ENCODE peak calls at places on chromosomes 12 and 14, in four cellular contexts. K is GM12878, R is K562, D is IMR-90. F is an unnamed sample.
A peak's percentile ranks its signal among the peaks of the same experiment; 100 is the strongest.

GRCh38 chr12:113942209-113942608 is 23.9 kb downstream of the RBM19 start:
- DNase-seq in K (no peak), R (no peak), D (no peak), F (no peak)

GRCh38 chr12:64229240-64229639 is 7.1 kb upstream of the KICS2 start:
- DNase-seq in K (no peak), R (no peak), D (no peak), F (no peak)

GRCh38 chr12:121831571-121832235 is 27.0 kb downstream of the HPD start:
- DNase-seq in K (no peak), R (no peak), D (no peak), F (no peak)

GRCh38 chr12:21819678-21820077 is 45.2 kb upstream of the KCNJ8 start:
- DNase-seq in K (no peak), R (no peak), D (no peak), F (no peak)

GRCh38 chr14:101109347-101109638 is 205.8 kb upstream of the RTL1 start:
- DNase-seq in K (no peak), R (no peak), D (no peak), F (no peak)

GRCh38 chr12:121793501-121793835 is at the start of gene RHOF:
- DNase-seq in K (no peak), R (no peak), D (no peak), F (no peak)

GRCh38 chr12:69059465-69060457 is 126.8 kb upstream of the CPM start:
- DNase-seq in K (no peak), R (no peak), D (peak; percentile 96), F (peak; percentile 47)

GRCh38 chr12:6061661-6062060 is 62.8 kb downstream of the VWF start:
- DNase-seq in K (no peak), R (no peak), D (peak; percentile 70), F (no peak)

GRCh38 chr14:46580941-46581671 is 70.5 kb downstream of the RPL10L start:
- DNase-seq in K (no peak), R (no peak), D (no peak), F (peak; percentile 67)

GRCh38 chr12:120252071-120252906 is 13.2 kb downstream of the PXN start:
- DNase-seq in K (no peak), R (no peak), D (no peak), F (no peak)

GRCh38 chr14:51020024-51020710 is 74.7 kb downstream of the TRIM9 start:
- DNase-seq in K (no peak), R (no peak), D (no peak), F (no peak)

GRCh38 chr14:100336618-100337530 is 13.7 kb downstream of the SLC25A47 start:
- DNase-seq in K (no peak), R (no peak), D (no peak), F (no peak)

GRCh38 chr14:38224328-38224727 is 16.6 kb downstream of the SSTR1 start:
- DNase-seq in K (no peak), R (no peak), D (no peak), F (no peak)

GRCh38 chr12:73445658-73446324 is 1091.8 kb upstream of the ATXN7L3B start:
- DNase-seq in K (no peak), R (no peak), D (no peak), F (no peak)

GRCh38 chr14:70086685-70087379 is 101.9 kb downstream of the SLC8A3 start:
- DNase-seq in K (no peak), R (peak; percentile 19), D (peak; percentile 54), F (no peak)

GRCh38 chr12:122368361-122369073 is 54.0 kb downstream of the CLIP1 start:
- DNase-seq in K (no peak), R (peak; percentile 19), D (peak; percentile 81), F (no peak)

GRCh38 chr12:90449611-90450010 is 505.4 kb downstream of the CCER1 start:
- DNase-seq in K (no peak), R (no peak), D (no peak), F (no peak)

DNA sequence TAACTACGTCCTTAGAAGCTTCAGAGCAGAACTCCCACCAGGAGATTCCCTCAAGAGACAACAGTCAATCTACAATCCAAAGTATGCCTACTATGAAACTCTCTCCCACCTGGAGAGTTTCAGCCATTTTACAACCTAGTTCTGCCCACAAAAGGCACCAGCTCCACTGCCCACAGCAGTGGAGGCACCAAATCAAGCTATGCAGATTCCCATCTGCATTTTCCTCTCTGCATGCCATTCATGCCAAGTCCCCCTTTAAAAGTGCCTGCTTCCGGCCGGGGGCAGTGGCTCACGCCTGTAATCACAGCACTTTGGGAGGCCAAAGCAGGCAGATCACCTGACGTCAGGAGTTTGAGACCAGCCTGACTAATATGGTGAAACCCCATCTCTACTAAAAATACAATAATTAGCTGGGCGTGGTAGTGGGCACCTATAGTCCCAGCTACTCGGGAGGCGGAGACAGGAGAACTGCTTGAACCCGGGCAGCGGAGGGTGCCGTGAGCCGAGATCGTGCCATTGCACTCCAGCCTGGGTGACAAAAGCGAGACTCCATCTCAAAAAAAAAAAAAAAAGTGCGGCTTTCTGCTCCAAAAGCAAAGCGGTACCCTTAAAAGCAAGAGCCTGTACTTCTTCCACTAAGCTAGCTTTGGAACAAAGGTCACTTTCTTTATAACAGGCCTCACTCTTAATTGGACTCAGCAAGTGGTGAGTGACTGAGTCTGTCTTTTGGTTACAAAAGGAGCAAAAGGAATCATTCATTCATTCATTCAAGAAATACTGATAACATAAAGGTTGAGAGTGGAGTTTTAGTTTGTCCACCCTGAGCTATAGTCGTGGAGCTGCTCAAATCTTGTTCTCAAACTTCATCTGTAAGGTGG is 10.1 kb upstream of the DLGAP5 start:
- DNase-seq in K (no peak), R (no peak), D (no peak), F (no peak)
- TF ChIP-seq ELK1 in K (no peak), R (no peak), D (no peak), F (no peak)

DNA sequence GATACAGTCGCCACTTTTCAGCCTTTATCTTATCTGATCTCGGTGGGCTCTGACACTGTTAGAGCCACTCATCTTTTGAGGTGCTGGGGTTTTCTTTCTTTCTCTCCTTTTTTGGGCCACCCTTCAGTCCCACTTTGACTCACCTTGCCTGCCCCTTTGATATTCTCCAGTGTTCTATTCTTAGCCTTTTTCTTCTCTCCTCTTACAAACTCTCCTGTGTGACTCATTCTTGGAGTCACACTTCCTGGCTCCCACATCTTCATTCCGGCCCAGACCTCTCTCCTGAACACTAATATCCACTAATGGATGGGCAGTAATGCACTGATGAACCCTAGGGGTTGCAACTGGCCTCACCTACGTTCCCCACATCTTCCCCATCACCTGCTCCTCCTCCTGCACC is 2.2 kb upstream of the DCD start:
- DNase-seq in K (no peak), R (no peak), D (no peak), F (no peak)
- TF ChIP-seq CTCF in K (no peak), R (no peak), D (no peak), F (no peak)

DNA sequence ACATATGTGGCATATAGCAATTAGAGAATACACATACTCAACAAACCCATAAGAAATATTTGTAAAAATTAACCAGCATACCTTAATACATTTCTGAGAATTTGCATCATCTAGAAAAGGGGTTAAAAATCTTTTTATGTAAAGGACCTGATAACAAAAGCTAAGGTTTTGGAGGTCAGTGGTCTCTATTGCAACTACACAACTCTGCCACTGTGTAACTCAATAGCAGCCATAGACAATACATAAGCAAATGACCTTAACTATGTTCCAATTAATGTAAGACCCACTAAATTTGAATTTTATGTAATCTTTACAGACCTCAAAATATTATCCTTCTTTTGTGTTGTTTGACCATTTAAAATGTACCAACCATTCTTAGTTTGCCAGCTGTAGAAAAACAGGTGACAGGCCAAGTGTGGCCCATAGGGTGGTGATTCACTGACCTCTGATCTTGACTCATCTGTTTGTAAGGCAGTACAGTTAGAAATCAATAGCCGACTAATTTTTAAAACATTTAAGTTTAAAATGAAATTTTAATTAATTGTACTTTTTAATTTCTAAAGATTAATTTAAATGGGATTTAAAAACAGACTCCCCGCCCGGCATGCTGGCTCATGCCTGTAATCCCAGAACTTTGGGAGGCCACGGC is 7.4 kb upstream of the EPS8 start:
- DNase-seq in K (no peak), R (no peak), D (peak; percentile 72), F (peak; percentile 35)
- H3K4me2 ChIP-seq in K (no peak overlapping the region), R (no peak overlapping the region), D (no peak overlapping the region), F (peak overlapping the region; percentile 52)

GRCh38 chr14:49218436-49219092 is 367.6 kb downstream of the RPS29 start:
- DNase-seq in K (no peak), R (no peak), D (no peak), F (no peak)
- TF ChIP-seq ELK1 in K (no peak), R (no peak), D (no peak), F (no peak)

DNA sequence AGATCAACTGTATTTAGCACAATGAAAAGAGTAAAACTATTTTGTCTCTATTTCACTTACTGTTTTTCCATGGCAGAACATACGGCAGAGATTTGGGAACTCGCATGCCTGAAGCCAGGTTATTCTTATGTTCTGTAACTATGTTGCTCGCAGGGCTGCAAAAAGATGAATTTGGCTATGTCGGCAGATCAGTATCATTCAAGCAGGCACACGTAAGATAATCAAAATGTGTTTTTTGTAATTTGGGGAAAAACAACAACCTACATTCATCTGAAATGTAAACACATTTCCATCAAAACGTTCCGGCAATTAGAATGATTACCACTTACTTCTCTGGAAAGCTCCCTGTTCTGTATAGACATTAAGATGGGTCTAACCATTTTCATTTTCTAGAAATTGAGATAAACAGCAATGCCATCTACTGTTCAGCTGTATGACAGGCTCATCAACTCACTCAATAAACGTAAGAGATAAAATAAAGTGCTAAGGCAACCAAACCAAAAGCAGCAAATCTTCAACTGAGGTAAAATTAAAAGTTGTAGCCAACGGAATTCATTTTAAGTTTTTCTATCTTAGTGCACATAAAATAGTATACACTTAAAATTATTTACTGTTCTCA is 13.0 kb downstream of the GTSF1 start:
- DNase-seq in K (no peak), R (no peak), D (no peak), F (no peak)
- TF ChIP-seq CTCF in K (no peak), R (no peak), D (no peak), F (no peak)

F was measured in A549.